ENCODE peak calls at places on chromosomes 4 and X, in ten cellular contexts. X is CD4-positive, alpha-beta T cell; A is K562; O is SK-N-MC; M is fibroblast of lung; F is endothelial cell of umbilical vein; P is psoas muscle; L is upper lobe of right lung; G is lung; Z is MM.1S. H is an unnamed sample. For H3K9me3, the result is how much of the 10 kb centered on the place peaks cover.

GRCh38 chrX:101483705-101484104 is 1.6 kb upstream of the ARMCX4 start:
- DNase-seq in X (no peak), A (peak), O (no peak), M (peak), F (no peak), P (no peak), L (no peak), G (no peak), Z (no peak), H (no peak)

GRCh38 chr4:4869731-4870483 is 10.4 kb downstream of the MSX1 start:
- DNase-seq in X (no peak), A (no peak), O (no peak), M (no peak), F (no peak), P (no peak), L (no peak), G (no peak), Z (no peak), H (no peak)

GRCh38 chrX:130974323-130974722 is 71.3 kb upstream of the ENOX2 start:
- DNase-seq in X (no peak), A (peak), O (no peak), M (peak), F (no peak), P (no peak), L (no peak), G (no peak), Z (no peak), H (no peak)

GRCh38 chrX:89033723-89034122 is 286.7 kb downstream of the CPXCR1 start:
- DNase-seq in X (no peak), A (no peak), O (no peak), M (no peak), F (no peak), P (no peak), L (no peak), G (no peak), Z (no peak), H (no peak)

GRCh38 chr4:3306465-3306864 is 13.6 kb downstream of the RGS12 start:
- DNase-seq in X (no peak), A (no peak), O (no peak), M (no peak), F (no peak), P (no peak), L (peak), G (no peak), Z (no peak), H (no peak)

GRCh38 chr4:73507541-73507940 is 26.0 kb downstream of the AFM start:
- DNase-seq in X (no peak), A (no peak), O (no peak), M (no peak), F (no peak), P (no peak), L (no peak), G (no peak), Z (no peak), H (no peak)

GRCh38 chr4:12679217-12679616 is 804.9 kb downstream of the RAB28 start:
- DNase-seq in X (no peak), A (no peak), O (no peak), M (no peak), F (no peak), P (no peak), L (no peak), G (no peak), Z (no peak), H (no peak)

GRCh38 chr4:88353324-88353723 is 25.3 kb upstream of the HERC6 start:
- DNase-seq in X (no peak), A (no peak), O (no peak), M (no peak), F (peak), P (no peak), L (no peak), G (no peak), Z (no peak), H (no peak)

GRCh38 chr4:107988763-107989035 is 990 bp upstream of the HADH start:
- DNase-seq in X (no peak), A (peak), O (no peak), M (no peak), F (no peak), P (no peak), L (no peak), G (no peak), Z (no peak), H (no peak)

GRCh38 chrX:3271485-3272186 is 74.8 kb downstream of the MXRA5 start:
- DNase-seq in X (no peak), A (no peak), O (no peak), M (peak), F (peak), P (no peak), L (no peak), G (no peak), Z (no peak), H (no peak)

GRCh38 chr4:157040380-157040779 is 35.6 kb upstream of the GLRB start:
- DNase-seq in X (no peak), A (no peak), O (no peak), M (no peak), F (no peak), P (no peak), L (no peak), G (no peak), Z (no peak), H (no peak)

GRCh38 chr4:19381068-19381467 is 870.6 kb upstream of the SLIT2 start:
- DNase-seq in X (no peak), A (no peak), O (no peak), M (peak), F (no peak), P (no peak), L (no peak), G (no peak), Z (no peak), H (no peak)

GRCh38 chr4:107299646-107300045 is 263.5 kb upstream of the DKK2 start:
- DNase-seq in X (no peak), A (no peak), O (no peak), M (peak), F (no peak), P (no peak), L (no peak), G (no peak), Z (no peak), H (no peak)

GRCh38 chr4:128241981-128242380 is 45.6 kb downstream of the PGRMC2 start:
- DNase-seq in X (no peak), A (no peak), O (no peak), M (no peak), F (no peak), P (no peak), L (no peak), G (no peak), Z (no peak), H (no peak)

GRCh38 chr4:177194906-177195305 is 114.8 kb upstream of the NEIL3 start:
- DNase-seq in X (no peak), A (no peak), O (no peak), M (no peak), F (no peak), P (no peak), L (no peak), G (no peak), Z (no peak), H (no peak)

GRCh38 chrX:150848914-150849365 is 49.5 kb downstream of the CD99L2 start:
- DNase-seq in X (no peak), A (peak), O (no peak), M (no peak), F (no peak), P (peak), L (peak), G (peak), Z (no peak), H (no peak)

GRCh38 chr4:73945674-73946449 is 36.0 kb downstream of the PF4 start:
- DNase-seq in X (no peak), A (no peak), O (no peak), M (no peak), F (no peak), P (no peak), L (no peak), G (peak), Z (no peak), H (no peak)

GRCh38 chr4:176309772-176310171 is 10.0 kb upstream of the SPCS3 start:
- DNase-seq in X (no peak), A (no peak), O (no peak), M (no peak), F (no peak), P (no peak), L (no peak), G (no peak), Z (no peak), H (no peak)

GRCh38 chr4:156223985-156224384 is 270.3 kb upstream of the CTSO start:
- DNase-seq in X (no peak), A (no peak), O (no peak), M (peak), F (no peak), P (no peak), L (no peak), G (no peak), Z (no peak), H (no peak)

GRCh38 chrX:72609313-72609712 is 36.7 kb upstream of the HDAC8 start:
- DNase-seq in X (no peak), A (peak), O (no peak), M (no peak), F (peak), P (no peak), L (no peak), G (no peak), Z (no peak), H (no peak)

GRCh38 chrX:134183665-134184064 is 53.3 kb upstream of the CCDC160 start:
- DNase-seq in X (no peak), A (no peak), O (no peak), M (no peak), F (no peak), P (no peak), L (no peak), G (no peak), Z (no peak), H (no peak)

GRCh38 chr4:103498161-103499070 is 221.4 kb downstream of the TACR3 start:
- DNase-seq in X (no peak), A (no peak), O (no peak), M (peak), F (peak), P (no peak), L (no peak), G (no peak), Z (no peak), H (no peak)

GRCh38 chrX:47143894-47144625 is 442 bp downstream of the NDUFB11 start:
- DNase-seq in X (no peak), A (peak), O (no peak), M (no peak), F (no peak), P (peak), L (no peak), G (no peak), Z (peak), H (peak)

GRCh38 chrX:155779831-155780230 is 101.3 kb upstream of the VAMP7 start:
- DNase-seq in X (no peak), A (no peak), O (no peak), M (no peak), F (no peak), P (no peak), L (no peak), G (no peak), Z (no peak), H (no peak)
- H3K9me3 ChIP-seq in X (under half), A (under half), O (under half), M (under half), F (under half), P (under half), L (under half), G (under half), Z (under half), H (under half)

GRCh38 chrX:40831750-40832149 is 96.4 kb upstream of the MED14 start:
- DNase-seq in X (no peak), A (no peak), O (no peak), M (no peak), F (no peak), P (no peak), L (no peak), G (no peak), Z (no peak), H (no peak)

GRCh38 chrX:40832723-40833122 is 97.4 kb upstream of the MED14 start:
- DNase-seq in X (no peak), A (no peak), O (no peak), M (no peak), F (no peak), P (no peak), L (no peak), G (no peak), Z (no peak), H (no peak)

GRCh38 chrX:40834225-40834624 is 98.9 kb upstream of the MED14 start:
- DNase-seq in X (no peak), A (no peak), O (no peak), M (no peak), F (no peak), P (no peak), L (no peak), G (no peak), Z (no peak), H (no peak)
- H3K9me3 ChIP-seq in X (under half), A (under half), O (under half), M (under half), F (under half), P (under half), L (under half), G (under half), Z (under half), H (under half)

DNA sequence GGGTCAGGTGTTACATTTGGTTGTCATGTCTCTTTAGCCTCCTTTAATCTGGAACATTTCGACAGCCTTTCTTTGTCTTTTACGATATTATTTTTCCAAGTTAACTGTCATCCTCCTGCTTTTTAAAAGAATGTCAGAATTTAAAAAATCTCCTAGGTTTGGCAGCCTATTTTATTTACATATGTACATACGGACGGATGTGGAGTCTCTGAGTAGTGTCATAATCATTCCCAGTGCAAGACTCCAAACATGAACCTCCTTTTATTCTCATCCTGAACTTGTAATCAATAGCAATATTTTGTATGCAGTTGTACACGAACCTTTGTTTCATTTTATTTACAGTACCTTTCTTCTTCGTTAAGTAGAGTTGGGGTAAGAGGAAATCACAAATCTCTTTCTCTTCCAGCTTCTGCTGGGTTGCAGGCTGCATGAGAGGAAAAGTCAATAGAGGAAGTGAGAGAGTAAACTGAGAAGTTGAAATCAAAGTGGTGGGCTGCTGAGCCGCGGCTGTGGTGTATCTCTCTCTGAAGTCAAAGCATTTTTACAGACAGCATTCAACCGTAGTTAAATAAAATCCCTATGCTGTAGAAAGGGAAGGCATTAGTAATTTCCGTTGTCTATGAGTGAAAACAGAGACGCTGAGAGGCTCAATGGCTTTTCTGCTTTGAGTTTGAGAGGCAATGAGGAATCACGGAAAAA is 53.9 kb upstream of the RPS6KA3 start:
- DNase-seq in X (no peak), A (no peak), O (no peak), M (no peak), F (no peak), P (no peak), L (no peak), G (no peak), Z (peak), H (no peak)
- H3K9me3 ChIP-seq in X (under half), A (under half), O (under half), M (under half), F (under half), P (under half), L (under half), G (under half), Z (under half), H (under half)

GRCh38 chr4:167578906-167579305 is 344.6 kb upstream of the SPOCK3 start:
- DNase-seq in X (no peak), A (no peak), O (no peak), M (no peak), F (no peak), P (no peak), L (no peak), G (no peak), Z (no peak), H (no peak)
- H3K9me3 ChIP-seq in X (under half), A (under half), O (under half), M (under half), F (under half), P (under half), L (under half), G (under half), Z (under half), H (under half)